ENCODE peak calls at places on chromosomes 5 and 9, in eight cellular contexts. O, S, P, N, Y, R, E and I are unnamed samples.

GRCh38 chr9:84782228-84782866 is 112.8 kb downstream of the NTRK2 start:
- DNase-seq in P (no peak), S (peak), O (no peak), N (no peak), E (no peak), R (no peak), Y (peak), I (peak)

GRCh38 chr9:117936185-117936758 is 232.1 kb downstream of the TLR4 start:
- DNase-seq in S (no peak), R (no peak), N (no peak), Y (no peak), P (no peak), E (peak), O (no peak), I (no peak)

GRCh38 chr5:67561145-67561932 is 364.7 kb upstream of the CD180 start:
- DNase-seq in E (no peak), P (no peak), N (no peak), O (no peak), Y (no peak), R (no peak), S (peak), I (peak)

GRCh38 chr5:100165309-100165708 is 369.9 kb upstream of the FAM174A start:
- DNase-seq in E (peak), N (no peak), P (no peak), S (no peak), R (no peak), O (no peak), Y (no peak), I (no peak)

GRCh38 chr9:112009656-112010055 is 113.0 kb downstream of the UGCG start:
- DNase-seq in E (no peak), Y (no peak), R (no peak), P (no peak), O (no peak), N (no peak), S (peak), I (peak)

GRCh38 chr5:120532835-120533234 is 68.7 kb downstream of the PRR16 start:
- DNase-seq in E (no peak), R (no peak), O (no peak), S (no peak), P (no peak), N (no peak), Y (no peak), I (no peak)

GRCh38 chr5:17694922-17695321 is 60.7 kb downstream of the TAF11L14 start:
- DNase-seq in O (no peak), E (no peak), Y (no peak), N (no peak), P (no peak), R (no peak), S (peak), I (no peak)

GRCh38 chr9:105842023-105842644 is 147.8 kb downstream of the TMEM38B start:
- DNase-seq in P (no peak), N (no peak), R (no peak), Y (peak), S (peak), E (peak), O (no peak), I (peak)

GRCh38 chr5:8864053-8864452 is 681.8 kb downstream of the SEMA5A start:
- DNase-seq in Y (no peak), P (no peak), E (peak), S (peak), R (no peak), N (no peak), O (no peak), I (peak)

GRCh38 chr9:131585375-131585774 is 40.1 kb downstream of the PRRT1B start:
- DNase-seq in S (peak), O (no peak), E (peak), R (no peak), N (no peak), P (no peak), Y (no peak), I (no peak)

GRCh38 chr9:78005231-78006002 is 26.2 kb downstream of the GNAQ start:
- DNase-seq in O (no peak), N (no peak), R (no peak), Y (no peak), E (no peak), S (no peak), P (no peak), I (no peak)
- H3K4me3 ChIP-seq in O (no peak), N (no peak), R (no peak), Y (no peak), E (no peak), S (no peak), P (no peak), I (no peak)

GRCh38 chr5:88190106-88190834 is 78.4 kb downstream of the TMEM161B start:
- DNase-seq in N (no peak), R (no peak), S (no peak), E (peak), P (no peak), Y (no peak), O (no peak), I (peak)
- TF ChIP-seq CTCF in N (no peak), R (no peak), S (no peak), E (no peak), P (no peak), Y (no peak), O (no peak), I (no peak)

DNA sequence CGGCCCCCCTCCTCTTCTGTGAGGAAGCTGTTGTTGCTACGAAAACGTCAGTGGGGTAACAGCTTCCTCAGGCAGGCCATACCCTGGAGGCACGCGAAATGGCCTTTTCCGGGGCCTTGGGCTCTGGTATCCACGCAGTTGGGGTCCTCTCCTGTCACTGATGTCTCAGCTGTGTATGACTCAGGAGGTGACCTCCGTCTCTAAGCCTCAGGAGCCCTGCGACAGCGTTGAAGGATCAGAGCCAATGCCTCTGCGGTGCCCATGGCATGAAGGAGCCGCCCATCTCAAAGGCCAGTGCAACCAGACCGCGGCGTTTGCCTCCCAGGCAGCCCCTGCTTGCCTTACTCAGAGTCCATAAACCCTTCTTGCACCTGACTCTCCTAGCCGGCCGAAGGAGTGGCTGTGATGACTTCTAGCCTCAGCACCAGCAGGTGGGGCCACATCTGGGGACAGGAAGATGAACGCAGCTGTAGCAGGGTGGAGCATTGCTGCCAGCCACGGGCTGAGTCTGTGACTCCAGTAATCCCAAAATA is 1.0 kb upstream of the MXD3 start:
- DNase-seq in S (no peak), Y (no peak), P (no peak), O (no peak), E (peak), R (no peak), N (no peak), I (no peak)
- H3K4me3 ChIP-seq in S (peak), Y (peak), P (peak), O (no peak), E (peak), R (peak), N (peak), I (peak)

GRCh38 chr9:99253134-99253533 is 31.1 kb downstream of the SEC61B start:
- DNase-seq in R (no peak), P (no peak), Y (no peak), O (no peak), N (no peak), S (no peak), E (peak), I (no peak)

GRCh38 chr9:99251157-99251556 is 29.1 kb downstream of the SEC61B start:
- DNase-seq in S (no peak), E (no peak), Y (no peak), R (no peak), O (no peak), P (no peak), N (no peak), I (no peak)

GRCh38 chr9:99257723-99258364 is 35.8 kb downstream of the SEC61B start:
- DNase-seq in Y (no peak), N (no peak), P (no peak), O (no peak), E (no peak), R (no peak), S (no peak), I (no peak)

GRCh38 chr9:99255651-99256050 is 33.6 kb downstream of the SEC61B start:
- DNase-seq in S (no peak), R (no peak), P (no peak), O (no peak), N (no peak), Y (no peak), E (no peak), I (no peak)

DNA sequence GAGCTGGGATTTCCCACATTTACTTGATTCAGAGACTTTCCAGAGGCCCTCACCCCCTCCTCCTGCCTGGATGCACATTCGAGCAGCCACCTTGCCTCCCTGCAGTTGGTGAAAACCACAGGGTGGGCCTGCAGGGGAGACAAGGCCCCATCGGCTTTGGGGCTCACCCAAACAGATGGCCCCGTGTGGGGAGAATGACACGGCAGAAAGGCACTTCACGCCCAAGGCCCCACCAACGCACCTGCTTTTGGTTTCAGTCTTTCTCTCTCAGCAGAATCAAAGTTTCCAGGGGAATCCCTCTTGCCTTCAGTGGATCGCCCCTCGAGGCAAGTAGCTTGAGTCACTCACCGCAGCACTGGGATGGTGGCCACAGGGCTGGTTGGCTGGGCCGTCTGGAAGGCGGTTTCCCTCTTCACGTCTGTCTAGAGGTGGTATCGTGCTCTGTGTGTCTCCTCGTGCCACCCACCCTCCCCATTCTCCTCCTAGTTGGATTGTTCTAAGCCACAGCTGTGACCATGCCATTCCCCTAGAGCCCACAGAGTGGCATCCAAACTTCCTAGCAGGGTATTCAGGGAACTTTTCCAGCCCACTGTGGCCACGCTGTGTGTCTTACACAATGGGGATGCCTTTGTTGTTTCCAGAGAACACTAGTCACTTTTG is 31.8 kb downstream of the SEC61B start:
- DNase-seq in P (no peak), R (no peak), O (peak), E (peak), S (no peak), Y (no peak), N (no peak), I (no peak)
- TF ChIP-seq CTCF in P (no peak), R (no peak), O (no peak), E (no peak), S (no peak), Y (no peak), N (no peak), I (no peak)

GRCh38 chr9:83219924-83220438 is 157.0 kb upstream of the RASEF start:
- DNase-seq in S (no peak), P (no peak), E (no peak), R (no peak), O (no peak), Y (no peak), N (no peak), I (no peak)
- H3K4me3 ChIP-seq in S (peak), P (peak), E (no peak), R (peak), O (peak), Y (peak), N (peak), I (peak)